ENCODE peak calls at places on chromosomes 6 and 20, in ten cellular contexts. I is MM.1S; Q is colonic mucosa; Z is H4; F is amniotic stem cell; W is glutamatergic neuron; M is mesothelial cell of epicardium; X is lower leg skin; B is stimulated activated naive CD8-positive, alpha-beta T cell treated with anti-CD3 and anti-CD28 coated beads, Interleukin-15, Interleukin-2, amounts not matched to agents 100 U/mL and 50 U/mL, for 24 hours; D is Caki2. R is an unnamed sample.

GRCh38 chr6:30782425-30783014 is 38.2 kb upstream of the IER3 start:
- DNase-seq in I (no peak), Q (no peak), Z (peak), F (no peak), W (no peak), M (no peak), X (no peak), B (no peak), D (no peak), R (no peak)

GRCh38 chr20:3753098-3753497 is 14.5 kb downstream of the ADISSP start:
- DNase-seq in I (no peak), Q (peak), Z (peak), F (peak), W (peak), M (no peak), X (peak), B (peak), D (peak), R (peak)

GRCh38 chr6:13457577-13457976 is 29.8 kb downstream of the GFOD1 start:
- DNase-seq in I (no peak), Q (no peak), Z (no peak), F (no peak), W (no peak), M (no peak), X (no peak), B (no peak), D (no peak), R (no peak)

GRCh38 chr6:30219244-30219643 is 6.0 kb upstream of the TRIM26 start:
- DNase-seq in I (peak), Q (peak), Z (peak), F (peak), W (no peak), M (no peak), X (peak), B (peak), D (peak), R (peak)

GRCh38 chr20:8877294-8877693 is 191.6 kb upstream of the PLCB4 start:
- DNase-seq in I (no peak), Q (no peak), Z (no peak), F (no peak), W (no peak), M (no peak), X (no peak), B (no peak), D (no peak), R (no peak)

GRCh38 chr20:5191829-5192569 is 65.2 kb downstream of the CDS2 start:
- DNase-seq in I (peak), Q (peak), Z (peak), F (peak), W (peak), M (no peak), X (no peak), B (no peak), D (peak), R (peak)

GRCh38 chr6:138492113-138492512 is 7.2 kb downstream of the NHSL1 start:
- DNase-seq in I (no peak), Q (no peak), Z (no peak), F (no peak), W (no peak), M (no peak), X (no peak), B (no peak), D (no peak), R (peak)

GRCh38 chr6:16136536-16137450 is 7.9 kb downstream of the MYLIP start:
- DNase-seq in I (no peak), Q (no peak), Z (peak), F (peak), W (no peak), M (no peak), X (no peak), B (peak), D (peak), R (no peak)

GRCh38 chr20:43941476-43942212 is 27.0 kb downstream of the TOX2 start:
- DNase-seq in I (peak), Q (peak), Z (peak), F (no peak), W (no peak), M (no peak), X (no peak), B (no peak), D (no peak), R (no peak)

GRCh38 chr20:57443866-57444265 is 52.7 kb downstream of the RBM38 start:
- DNase-seq in I (no peak), Q (no peak), Z (no peak), F (no peak), W (no peak), M (no peak), X (no peak), B (no peak), D (no peak), R (no peak)

GRCh38 chr20:45518282-45518681 is 2.9 kb upstream of the SPINT3 start:
- DNase-seq in I (no peak), Q (no peak), Z (peak), F (no peak), W (no peak), M (no peak), X (peak), B (no peak), D (peak), R (no peak)

GRCh38 chr6:120279706-120280105 is 930.1 kb upstream of the MAN1A1 start:
- DNase-seq in I (no peak), Q (no peak), Z (no peak), F (no peak), W (no peak), M (no peak), X (no peak), B (no peak), D (no peak), R (no peak)

GRCh38 chr6:24689964-24690363 is 23.1 kb downstream of the ACOT13 start:
- DNase-seq in I (no peak), Q (no peak), Z (no peak), F (no peak), W (no peak), M (no peak), X (no peak), B (no peak), D (no peak), R (no peak)

GRCh38 chr6:7629321-7629720 is 39.3 kb downstream of the SNRNP48 start:
- DNase-seq in I (no peak), Q (no peak), Z (no peak), F (no peak), W (no peak), M (no peak), X (no peak), B (no peak), D (no peak), R (no peak)

GRCh38 chr6:139538366-139538765 is 163.9 kb upstream of the CITED2 start:
- DNase-seq in I (no peak), Q (no peak), Z (no peak), F (no peak), W (no peak), M (no peak), X (no peak), B (no peak), D (peak), R (no peak)

GRCh38 chr6:32184084-32184640 is at the start of gene AGER:
- DNase-seq in I (no peak), Q (no peak), Z (no peak), F (no peak), W (no peak), M (no peak), X (no peak), B (no peak), D (no peak), R (no peak)

R was measured in NCI-H146.